ENCODE peak calls at places on chromosomes 5 and 9, in seven cellular contexts. B, G, Q, E, Z, X and U are unnamed samples.

GRCh38 chr9:18368206-18368605 is 105.7 kb upstream of the ADAMTSL1 start:
- DNase-seq in E (no peak), Q (no peak), Z (no peak), B (no peak), G (peak), X (no peak), U (no peak)

GRCh38 chr5:116045821-116046220 is 13.5 kb downstream of the ARL14EPL start:
- DNase-seq in X (no peak), B (no peak), G (no peak), Z (no peak), Q (no peak), E (no peak), U (no peak)

GRCh38 chr5:39542511-39542910 is 117.7 kb upstream of the DAB2 start:
- DNase-seq in E (no peak), Z (no peak), X (no peak), B (no peak), G (no peak), Q (peak), U (no peak)

GRCh38 chr5:157870837-157871834 is 12.2 kb upstream of the CLINT1 start:
- DNase-seq in X (no peak), G (peak), E (no peak), B (no peak), Z (no peak), Q (peak), U (no peak)

GRCh38 chr5:58722160-58722559 is 139.3 kb downstream of the RAB3C start:
- DNase-seq in G (no peak), Z (no peak), X (no peak), Q (no peak), B (no peak), E (no peak), U (no peak)

GRCh38 chr9:32571969-32572899 is 725 bp downstream of the NDUFB6 start:
- DNase-seq in G (peak), Q (peak), E (no peak), B (peak), X (peak), Z (peak), U (peak)

GRCh38 chr5:68376931-68377330 is 161.4 kb downstream of the PIK3R1 start:
- DNase-seq in G (peak), E (no peak), Z (no peak), Q (no peak), B (no peak), X (no peak), U (no peak)

GRCh38 chr5:173595826-173596225 is 20.6 kb downstream of the BOD1 start:
- DNase-seq in B (no peak), G (no peak), Q (no peak), E (peak), Z (no peak), X (no peak), U (no peak)

GRCh38 chr9:3012245-3012644 is 168.3 kb upstream of the PUM3 start:
- DNase-seq in X (no peak), Z (no peak), Q (no peak), B (no peak), G (no peak), E (no peak), U (no peak)

GRCh38 chr5:75616286-75616810 is 5.1 kb downstream of the ANKDD1B start:
- DNase-seq in Q (no peak), E (no peak), Z (no peak), G (no peak), B (no peak), X (no peak), U (no peak)

GRCh38 chr9:78354980-78355379 is 58.1 kb downstream of the PSAT1 start:
- DNase-seq in B (peak), X (no peak), Z (no peak), Q (no peak), G (no peak), E (no peak), U (no peak)

GRCh38 chr9:33498387-33498786 is 24.7 kb upstream of the NOL6 start:
- DNase-seq in B (no peak), G (peak), E (no peak), Q (peak), X (peak), Z (no peak), U (peak)

DNA sequence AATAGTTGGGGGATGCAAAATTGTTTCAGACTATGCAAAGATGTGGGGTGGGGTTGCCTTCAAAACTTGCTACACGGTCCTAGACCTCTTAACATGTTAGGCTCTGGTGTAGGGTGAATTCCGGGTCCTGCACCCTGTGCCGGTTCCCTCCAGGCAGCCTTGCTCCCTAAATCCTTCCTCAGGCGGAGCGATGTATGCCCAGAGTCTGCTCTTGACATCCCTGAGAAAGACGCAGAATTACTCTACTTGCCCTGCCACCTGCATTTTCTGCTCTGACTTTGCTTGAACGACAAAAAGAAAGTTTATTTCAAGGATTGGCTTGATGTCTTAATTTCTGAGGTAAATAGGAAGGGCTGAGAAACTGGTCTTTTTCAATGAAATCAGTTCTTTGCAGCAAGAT is 691 bp downstream of the THBS4 start:
- DNase-seq in Q (no peak), B (peak), G (no peak), Z (no peak), X (no peak), E (no peak), U (no peak)
- H3K4me3 ChIP-seq in Q (no peak), B (no peak), G (no peak), Z (no peak), X (no peak), E (peak), U (no peak)

DNA sequence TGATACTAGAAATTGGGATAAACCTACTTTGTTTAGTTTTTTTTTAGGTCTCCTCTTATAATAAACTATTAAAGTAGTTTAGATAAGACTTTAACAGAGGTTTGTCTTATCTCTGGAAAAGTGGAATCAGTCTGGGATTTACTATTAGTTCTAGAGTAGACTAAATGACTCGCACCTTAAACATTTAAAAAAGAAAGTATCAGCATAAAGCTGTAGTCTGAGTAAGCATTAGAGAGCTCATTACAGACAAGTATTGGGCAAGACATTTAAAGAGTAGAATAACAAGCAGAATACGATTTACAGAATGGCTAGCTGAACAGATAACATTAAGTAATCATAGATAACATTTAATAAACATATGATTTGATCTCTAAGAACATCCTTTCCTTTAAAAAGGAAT is 226.0 kb upstream of the DMAC1 start:
- DNase-seq in B (no peak), Q (no peak), E (no peak), Z (no peak), X (no peak), G (no peak), U (no peak)
- H3K27ac ChIP-seq in B (no peak), Q (no peak), E (no peak), Z (no peak), X (no peak), G (no peak), U (no peak)

GRCh38 chr5:167951121-167951520 is 340.3 kb upstream of the WWC1 start:
- DNase-seq in Z (no peak), G (peak), Q (no peak), B (no peak), E (no peak), X (no peak), U (no peak)
- H3K4me3 ChIP-seq in Z (no peak), G (peak), Q (no peak), B (peak), E (peak), X (no peak), U (no peak)

GRCh38 chr5:20497356-20497755 is 509.4 kb upstream of the CDH18 start:
- DNase-seq in X (no peak), Q (no peak), G (no peak), E (no peak), Z (no peak), B (no peak), U (no peak)
- H3K27ac ChIP-seq in X (no peak), Q (no peak), G (no peak), E (no peak), Z (no peak), B (no peak), U (no peak)